ENCODE peak calls at places on chromosome 13, in nine cellular contexts. H is GM13976, A is cardiac fibroblast, J is neural progenitor cell, M is lower leg skin, F is heart right ventricle, D is foreskin fibroblast, I is ovary, N is uterus. Y is an unnamed sample.

GRCh38 chr13:98556968-98557591 is 19.8 kb downstream of the STK24 start:
- DNase-seq in H (no peak), A (no peak), J (no peak), M (no peak), F (no peak), D (no peak), I (no peak), N (no peak), Y (no peak)

GRCh38 chr13:99468971-99469545 is 32.2 kb upstream of the TM9SF2 start:
- DNase-seq in H (no peak), A (peak), J (peak), M (no peak), F (no peak), D (no peak), I (no peak), N (no peak), Y (no peak)

GRCh38 chr13:30186644-30187431 is 120.5 kb downstream of the KATNAL1 start:
- DNase-seq in H (no peak), A (no peak), J (peak), M (no peak), F (no peak), D (no peak), I (no peak), N (no peak), Y (no peak)

GRCh38 chr13:30466841-30467252 is 1.1 kb upstream of the HMGB1 start:
- DNase-seq in H (no peak), A (no peak), J (no peak), M (no peak), F (no peak), D (no peak), I (no peak), N (no peak), Y (peak)

GRCh38 chr13:49996166-49996915 is 501 bp upstream of the TRIM13 start:
- DNase-seq in H (peak), A (peak), J (peak), M (peak), F (peak), D (peak), I (peak), N (peak), Y (peak)

GRCh38 chr13:96093296-96094006 is 3.5 kb downstream of the HS6ST3 start:
- DNase-seq in H (no peak), A (peak), J (no peak), M (no peak), F (no peak), D (no peak), I (no peak), N (no peak), Y (no peak)

GRCh38 chr13:77430377-77430951 is 103.6 kb upstream of the MYCBP2 start:
- DNase-seq in H (no peak), A (no peak), J (no peak), M (no peak), F (no peak), D (no peak), I (no peak), N (no peak), Y (peak)

GRCh38 chr13:32408296-32408998 is 19.5 kb downstream of the N4BP2L1 start:
- DNase-seq in H (no peak), A (no peak), J (no peak), M (no peak), F (no peak), D (no peak), I (no peak), N (no peak), Y (no peak)

GRCh38 chr13:20230913-20231838 is 943 bp downstream of the GJB6 start:
- DNase-seq in H (no peak), A (no peak), J (peak), M (no peak), F (no peak), D (no peak), I (no peak), N (no peak), Y (no peak)

GRCh38 chr13:106520205-106521004 is 15.1 kb downstream of the EFNB2 start:
- DNase-seq in H (no peak), A (peak), J (peak), M (no peak), F (no peak), D (peak), I (no peak), N (no peak), Y (no peak)
- TF ChIP-seq CTCF in H (no peak), A (peak), J (peak), M (no peak), F (peak), D (peak), I (no peak), N (peak), Y (no peak)

GRCh38 chr13:36848228-36848982 is 29.4 kb downstream of the RFXAP start:
- DNase-seq in H (no peak), A (peak), J (peak), M (no peak), F (no peak), D (no peak), I (no peak), N (no peak), Y (no peak)
- TF ChIP-seq CTCF in H (peak), A (no peak), J (peak), M (no peak), F (peak), D (peak), I (no peak), N (no peak), Y (peak)

DNA sequence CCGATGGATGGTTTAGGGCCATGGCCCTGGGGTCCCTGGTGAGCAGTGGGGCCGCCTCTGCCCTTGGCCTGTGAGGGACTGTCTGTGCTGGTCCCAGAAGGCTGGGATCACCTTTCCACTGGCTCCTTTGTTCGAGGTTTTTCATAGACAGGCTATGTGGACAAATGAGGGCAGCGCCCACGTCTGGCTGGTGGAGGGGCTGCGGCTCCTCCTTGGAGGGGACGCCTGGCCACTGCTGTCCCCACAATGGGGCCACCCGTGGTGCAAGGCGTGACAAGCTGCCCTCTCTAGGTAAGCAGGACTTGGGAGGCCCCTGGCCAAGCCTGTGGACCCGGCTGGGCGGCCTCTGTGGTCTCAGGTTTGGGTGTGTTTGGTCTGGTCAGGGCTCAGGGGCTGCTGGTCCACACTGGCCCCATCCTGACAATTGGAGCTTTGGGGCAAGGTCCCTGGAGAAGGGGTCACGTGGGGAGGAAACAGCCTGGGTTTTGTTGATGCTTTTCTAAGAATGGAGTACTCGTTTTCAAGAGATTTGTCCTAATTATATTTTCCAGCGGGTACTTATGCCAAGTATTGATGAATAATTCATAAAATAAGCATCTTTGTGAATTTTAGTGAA is 33.3 kb downstream of the MCF2L start:
- DNase-seq in H (no peak), A (no peak), J (peak), M (no peak), F (no peak), D (no peak), I (no peak), N (no peak), Y (no peak)
- TF ChIP-seq CTCF in H (no peak), A (no peak), J (peak), M (no peak), F (peak), D (no peak), I (no peak), N (no peak), Y (no peak)

GRCh38 chr13:36275190-36276002 is 22.2 kb downstream of the CCDC169 start:
- DNase-seq in H (peak), A (peak), J (peak), M (no peak), F (peak), D (peak), I (no peak), N (no peak), Y (no peak)
- TF ChIP-seq CTCF in H (peak), A (peak), J (peak), M (no peak), F (peak), D (peak), I (no peak), N (peak), Y (peak)

DNA sequence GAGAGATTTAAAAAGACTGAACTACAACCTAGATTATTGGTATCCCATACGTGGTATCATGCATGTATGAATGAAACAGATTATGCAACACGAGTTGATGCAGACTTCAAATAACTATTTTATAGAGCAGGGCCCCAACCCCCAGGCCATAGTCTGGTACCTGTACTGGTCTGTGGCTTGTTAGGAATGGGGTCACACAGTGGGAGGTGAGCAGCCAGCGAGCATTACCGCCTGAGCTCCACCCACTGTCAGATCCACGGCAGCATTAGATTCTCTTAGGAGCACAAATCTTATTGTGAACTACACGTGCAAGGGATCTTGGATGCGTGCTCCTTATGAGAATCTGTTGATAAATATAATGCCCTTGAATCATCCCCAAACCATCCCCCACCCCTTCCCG is 320.2 kb downstream of the TBC1D4 start:
- DNase-seq in H (no peak), A (no peak), J (peak), M (no peak), F (no peak), D (no peak), I (no peak), N (no peak), Y (no peak)
- TF ChIP-seq CTCF in H (no peak), A (no peak), J (no peak), M (no peak), F (no peak), D (no peak), I (no peak), N (no peak), Y (no peak)